ENCODE peak calls at places on chromosomes 2 and 18, in four cellular contexts. Q is HepG2, K is K562, C is GM12878. F is an unnamed sample.

GRCh38 chr18:79393181-79393598 is 2.5 kb upstream of the NFATC1 start:
- DNase-seq in Q (no peak), K (no peak), C (no peak), F (no peak)

GRCh38 chr18:8794133-8794986 is 89.0 kb downstream of the MTCL1 start:
- DNase-seq in Q (peak), K (no peak), C (no peak), F (peak)

GRCh38 chr2:136122654-136123053 is 4.7 kb upstream of the CXCR4 start:
- DNase-seq in Q (no peak), K (no peak), C (no peak), F (no peak)

GRCh38 chr2:227456772-227457171 is 15.2 kb upstream of the AGFG1 start:
- DNase-seq in Q (no peak), K (no peak), C (no peak), F (no peak)

GRCh38 chr18:74531043-74531442 is 3.3 kb upstream of the CNDP1 start:
- DNase-seq in Q (no peak), K (no peak), C (no peak), F (no peak)

GRCh38 chr2:119283873-119284331 is 60.3 kb downstream of the STEAP3 start:
- DNase-seq in Q (no peak), K (no peak), C (no peak), F (no peak)

GRCh38 chr2:111702119-111702808 is 181.7 kb downstream of the ANAPC1 start:
- DNase-seq in Q (peak), K (peak), C (no peak), F (peak)

GRCh38 chr2:38959938-38960608 is 70.4 kb downstream of the ARHGEF33 start:
- DNase-seq in Q (no peak), K (no peak), C (no peak), F (no peak)

GRCh38 chr2:33395660-33396249 is 80.7 kb upstream of the RASGRP3 start:
- DNase-seq in Q (peak), K (peak), C (no peak), F (peak)

GRCh38 chr2:217393585-217394032 is 533.7 kb upstream of the TNP1 start:
- DNase-seq in Q (no peak), K (no peak), C (no peak), F (no peak)

GRCh38 chr18:13800505-13801259 is 23.3 kb upstream of the MC5R start:
- DNase-seq in Q (peak), K (peak), C (no peak), F (peak)

GRCh38 chr2:120631241-120631640 is 104.4 kb upstream of the GLI2 start:
- DNase-seq in Q (no peak), K (no peak), C (no peak), F (no peak)

GRCh38 chr2:127681288-127681771 is 6.0 kb upstream of the LIMS2 start:
- DNase-seq in Q (no peak), K (no peak), C (no peak), F (no peak)

GRCh38 chr2:36650031-36650430 is 46.5 kb upstream of the VIT start:
- DNase-seq in Q (peak), K (peak), C (no peak), F (peak)

GRCh38 chr2:200862532-200863000 is 1.9 kb downstream of the CLK1 start:
- DNase-seq in Q (peak), K (no peak), C (peak), F (no peak)

GRCh38 chr18:36187826-36188721 is 777 bp downstream of the MOCOS start:
- DNase-seq in Q (peak), K (peak), C (no peak), F (peak)

GRCh38 chr18:38688402-38688801 is 1122.8 kb upstream of the CELF4 start:
- DNase-seq in Q (no peak), K (no peak), C (no peak), F (no peak)

DNA sequence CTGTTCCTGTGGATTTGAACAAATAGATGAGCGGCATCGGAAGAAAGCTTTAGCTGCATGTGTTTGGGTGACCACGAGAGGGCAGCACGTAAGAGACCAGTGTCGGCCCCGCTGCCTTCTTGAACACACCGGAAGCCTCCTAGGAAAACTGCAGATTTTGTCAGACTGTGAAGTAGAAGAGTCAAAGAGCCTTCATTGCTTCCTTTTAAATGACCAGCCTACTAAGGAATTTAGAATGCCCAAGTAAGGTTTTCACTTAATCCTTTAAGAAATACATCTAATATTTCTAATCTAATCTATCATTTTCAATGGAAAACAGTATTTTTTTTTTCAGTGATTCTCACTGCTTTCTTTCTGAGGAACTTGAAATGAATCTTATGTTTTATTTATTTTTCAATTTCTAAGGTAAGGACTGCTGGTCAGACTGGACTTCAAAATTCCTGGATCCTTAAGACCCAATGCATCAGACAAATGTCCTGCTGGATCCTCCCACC is 55.4 kb upstream of the SEC11C start:
- DNase-seq in Q (peak), K (peak), C (no peak), F (peak)
- TF ChIP-seq TARDBP in Q (no peak), K (no peak), C (no peak), F (no peak)

GRCh38 chr2:113818382-113818951 is 62.0 kb upstream of the SLC35F5 start:
- DNase-seq in Q (peak), K (peak), C (no peak), F (peak)
- TF ChIP-seq FOXM1 in Q (no peak), K (no peak), C (no peak), F (no peak)

GRCh38 chr2:196276421-196276820 is 105.0 kb upstream of the STK17B start:
- DNase-seq in Q (peak), K (no peak), C (no peak), F (no peak)
- TF ChIP-seq SP1 in Q (no peak), K (no peak), C (no peak), F (no peak)

GRCh38 chr2:241050624-241051577 is 51.2 kb downstream of the MTERF4 start:
- DNase-seq in Q (no peak), K (no peak), C (no peak), F (no peak)

GRCh38 chr2:241049739-241050623 is 51.6 kb downstream of the SNED1 start:
- DNase-seq in Q (no peak), K (peak), C (no peak), F (no peak)

GRCh38 chr2:241051578-241052487 is 50.3 kb downstream of the MTERF4 start:
- DNase-seq in Q (no peak), K (no peak), C (no peak), F (no peak)

GRCh38 chr2:241053576-241054251 is 48.4 kb downstream of the MTERF4 start:
- DNase-seq in Q (no peak), K (no peak), C (no peak), F (no peak)

DNA sequence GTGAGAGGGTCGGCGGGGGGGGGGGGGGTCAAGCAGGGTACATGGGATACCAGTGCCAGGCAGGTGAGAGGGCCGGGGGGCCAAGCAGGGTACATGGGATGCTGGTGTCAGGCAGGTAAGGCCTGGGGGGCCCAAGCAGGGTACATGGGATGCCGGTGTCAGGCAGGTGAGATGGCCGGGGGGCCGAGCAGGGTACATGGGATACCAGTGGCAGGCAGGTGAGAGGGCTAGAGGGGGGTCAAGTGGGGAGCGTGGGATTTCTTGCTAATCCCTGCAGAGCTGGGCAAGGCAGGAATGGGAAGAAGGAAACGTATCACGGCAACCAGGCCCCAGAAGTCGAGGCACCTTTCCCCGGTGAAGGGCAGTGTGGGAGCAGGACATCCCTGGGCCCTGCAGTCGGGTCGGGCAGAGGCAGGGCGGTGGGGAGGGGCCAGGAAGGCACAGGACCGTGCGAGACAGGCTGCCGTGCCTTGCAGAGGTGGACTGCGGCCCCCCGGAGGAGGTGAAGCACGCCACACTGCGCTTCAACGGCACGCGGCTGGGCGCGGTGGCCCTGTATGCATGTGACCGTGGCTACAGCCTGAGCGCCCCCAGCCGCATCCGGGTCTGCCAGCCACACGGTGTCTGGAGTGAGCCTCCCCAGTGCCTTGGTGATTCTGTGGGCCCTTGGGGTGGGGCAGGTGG is 49.3 kb downstream of the MTERF4 start:
- DNase-seq in Q (no peak), K (no peak), C (no peak), F (no peak)
- TF ChIP-seq TARDBP in Q (no peak), K (no peak), C (no peak), F (no peak)

DNA sequence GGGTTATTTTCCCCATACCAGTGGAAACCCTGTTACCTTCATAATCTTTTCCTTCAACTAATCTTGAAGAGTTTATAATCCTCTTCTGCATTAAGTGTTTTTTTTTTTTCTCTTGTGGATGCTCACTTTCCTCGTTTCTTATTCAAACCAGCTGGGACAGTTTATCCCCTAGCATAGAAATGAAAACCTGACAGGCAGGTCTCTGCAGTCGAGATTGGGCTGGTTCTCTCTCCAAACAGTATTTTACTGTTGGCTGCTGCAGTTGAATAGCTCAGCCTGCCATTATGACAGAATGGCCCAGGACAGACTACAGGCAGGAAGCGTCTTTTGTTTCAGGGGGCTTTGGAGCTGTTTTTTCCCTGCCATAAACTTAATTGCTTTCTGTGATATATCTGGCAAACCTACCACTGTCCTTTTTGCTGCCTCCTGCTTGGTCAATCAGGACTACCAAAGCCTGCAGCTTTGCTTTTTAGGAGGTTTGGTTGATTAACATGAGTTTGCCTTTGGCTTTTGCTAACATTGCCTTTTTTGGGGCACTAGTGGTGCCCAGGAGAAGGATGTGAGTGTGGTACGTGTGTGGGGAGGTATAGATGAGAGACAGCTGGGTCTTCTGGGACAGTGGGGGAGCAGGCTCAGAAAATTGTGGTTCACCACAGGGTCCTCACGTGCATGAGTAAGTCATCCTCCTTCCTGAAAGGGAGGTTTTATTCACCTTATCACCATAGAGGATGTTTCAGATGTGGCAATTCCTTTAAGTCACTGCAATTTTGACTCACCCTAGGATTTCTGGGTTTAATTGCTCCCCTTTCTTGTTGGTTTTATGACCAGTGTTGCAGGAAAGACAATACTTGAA is 128.7 kb downstream of the LYPD6B start:
- DNase-seq in Q (no peak), K (no peak), C (peak), F (no peak)
- TF ChIP-seq FOXM1 in Q (no peak), K (no peak), C (no peak), F (no peak)

DNA sequence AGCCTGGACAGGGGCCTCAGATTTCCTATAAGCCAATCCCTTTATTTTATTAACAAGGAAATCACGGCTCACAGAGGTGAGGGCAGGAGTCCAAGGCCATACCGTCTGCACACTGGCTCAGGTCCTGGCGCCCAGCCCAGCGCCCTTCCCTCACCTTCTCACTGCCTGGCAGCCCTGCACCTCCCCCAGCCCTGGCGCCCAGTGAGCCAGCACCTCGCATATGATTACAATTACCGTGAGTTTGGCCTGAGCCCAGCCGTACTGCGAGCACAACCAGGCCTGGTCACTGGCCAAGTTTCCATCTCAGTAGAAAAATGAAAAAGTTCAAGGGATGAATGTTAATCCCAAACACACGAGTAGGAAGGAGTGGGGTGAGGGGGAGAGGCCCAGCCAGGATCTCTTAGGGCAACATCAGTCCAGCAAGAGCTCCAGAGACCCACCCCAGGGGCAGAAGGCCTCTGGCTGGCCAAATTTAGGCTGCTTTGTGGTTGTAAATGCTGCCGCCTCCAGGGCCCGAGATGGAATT is 68.4 kb downstream of the MCFD2 start:
- DNase-seq in Q (peak), K (no peak), C (no peak), F (no peak)
- TF ChIP-seq SP1 in Q (no peak), K (no peak), C (no peak), F (no peak)

GRCh38 chr2:219461061-219461514 is 26.4 kb downstream of the SPEG start:
- DNase-seq in Q (no peak), K (peak), C (no peak), F (no peak)

GRCh38 chr2:219458996-219459395 is 24.4 kb downstream of the SPEG start:
- DNase-seq in Q (no peak), K (no peak), C (no peak), F (no peak)

GRCh38 chr2:219461669-219462068 is 27.0 kb downstream of the SPEG start:
- DNase-seq in Q (no peak), K (no peak), C (no peak), F (no peak)

GRCh38 chr2:219459460-219460311 is 25.0 kb downstream of the SPEG start:
- DNase-seq in Q (peak), K (peak), C (no peak), F (peak)

GRCh38 chr2:219460424-219460926 is 25.8 kb downstream of the SPEG start:
- DNase-seq in Q (no peak), K (peak), C (no peak), F (no peak)
- TF ChIP-seq TARDBP in Q (no peak), K (no peak), C (no peak), F (no peak)

DNA sequence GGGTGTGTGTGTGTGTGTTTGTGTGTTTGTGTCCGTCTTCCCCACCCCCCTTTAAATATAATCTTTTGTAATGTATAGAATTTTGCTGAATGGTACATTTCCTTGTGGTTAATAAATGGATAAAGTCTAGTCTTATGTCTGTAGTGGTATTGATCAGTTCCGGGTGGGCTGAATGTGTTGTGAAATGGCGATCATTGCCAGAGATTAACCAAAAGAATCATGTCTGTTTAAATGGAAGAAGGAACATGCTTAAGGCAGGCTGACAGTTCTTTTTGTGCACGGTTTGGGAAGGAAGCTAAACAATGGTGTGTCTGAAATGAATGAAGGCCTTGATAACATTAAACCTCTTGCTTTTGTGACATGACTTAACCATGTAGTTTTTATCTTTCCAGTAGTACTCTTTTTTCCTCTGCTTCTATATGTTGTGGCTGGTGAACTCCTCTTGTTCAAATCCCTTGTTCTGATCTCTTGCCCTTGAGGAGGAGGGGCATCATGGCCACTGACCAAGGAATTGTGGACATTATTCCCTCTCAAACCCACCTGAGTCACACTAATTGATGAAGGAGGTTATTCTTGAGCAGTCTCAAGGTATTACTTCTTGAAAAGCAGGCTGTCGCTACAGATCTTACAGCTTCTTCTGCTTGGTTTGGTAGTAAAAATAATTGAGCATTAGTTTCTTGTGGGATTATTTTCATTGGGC is 1.7 kb downstream of the ACVR2A start:
- DNase-seq in Q (peak), K (no peak), C (no peak), F (peak)
- TF ChIP-seq FOXM1 in Q (no peak), K (no peak), C (no peak), F (no peak)

DNA sequence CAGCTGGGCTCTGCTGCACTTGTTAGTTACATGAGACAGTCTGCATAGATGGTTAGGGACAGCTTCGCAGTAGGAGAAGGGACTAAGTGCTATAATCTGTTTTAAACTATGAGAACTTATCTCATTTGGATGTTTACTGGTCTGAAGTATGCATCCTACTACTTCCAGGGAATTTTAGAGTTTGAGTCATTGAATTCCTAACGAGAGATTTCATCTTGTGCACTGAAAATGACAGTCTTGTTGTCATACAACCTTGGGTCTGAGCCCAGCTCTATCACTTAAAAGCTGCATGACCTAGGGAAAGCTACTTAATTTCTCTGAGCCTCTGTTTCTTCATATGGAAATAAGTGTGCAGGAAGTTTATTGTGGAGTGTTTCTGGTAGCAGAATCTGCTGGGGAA is 78.4 kb downstream of the TRIM43 start:
- DNase-seq in Q (no peak), K (no peak), C (no peak), F (no peak)
- TF ChIP-seq SP1 in Q (no peak), K (no peak), C (no peak), F (no peak)

DNA sequence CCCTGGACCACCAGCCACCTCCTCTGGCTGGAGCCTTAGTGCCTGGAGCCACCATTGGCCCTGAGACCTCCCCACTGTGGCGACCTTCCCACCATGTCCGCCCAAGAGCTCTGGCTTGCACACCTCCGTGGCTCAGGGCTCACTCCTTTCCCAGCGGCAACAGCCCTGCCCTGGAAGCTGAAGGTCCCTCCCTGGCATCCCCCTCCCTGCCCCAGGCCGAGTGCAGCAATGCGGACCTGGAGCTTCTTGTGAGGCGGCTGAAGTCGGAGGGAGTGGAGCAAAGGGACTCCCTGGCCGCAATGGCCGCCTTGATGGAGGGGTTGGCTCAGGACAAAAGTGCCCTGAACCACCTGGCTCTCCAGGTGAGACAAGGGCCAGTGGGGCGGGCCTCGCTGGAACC is 28.6 kb downstream of the CROCC2 start:
- DNase-seq in Q (no peak), K (no peak), C (no peak), F (no peak)
- TF ChIP-seq TARDBP in Q (no peak), K (no peak), C (no peak), F (no peak)